ENCODE peak calls at places on chromosomes 12 and 14, in nine cellular contexts. H, Z, G, W, L, V, R, N and M are unnamed samples.

GRCh38 chr12:2891240-2892053 is 756 bp downstream of the TULP3 start:
- DNase-seq in N (no peak), Z (peak), H (no peak), G (peak), L (no peak), W (peak), V (peak), R (no peak), M (no peak)

GRCh38 chr12:116299064-116299463 is 21.6 kb upstream of the MED13L start:
- DNase-seq in Z (no peak), G (peak), H (no peak), V (no peak), L (peak), N (no peak), W (no peak), R (no peak), M (no peak)

GRCh38 chr12:28770329-28770728 is 378.7 kb upstream of the FAR2 start:
- DNase-seq in V (no peak), N (no peak), Z (no peak), G (no peak), L (no peak), H (no peak), R (no peak), W (no peak), M (no peak)

GRCh38 chr14:100722367-100722766 is 4.3 kb upstream of the DLK1 start:
- DNase-seq in V (no peak), W (no peak), G (no peak), L (no peak), Z (no peak), H (no peak), R (no peak), N (no peak), M (no peak)

GRCh38 chr12:105637470-105637869 is 307.0 kb downstream of the C12orf75 start:
- DNase-seq in L (no peak), H (no peak), R (no peak), G (no peak), W (no peak), V (no peak), Z (no peak), N (no peak), M (no peak)

GRCh38 chr12:13094349-13094748 is 9.1 kb downstream of the GSG1 start:
- DNase-seq in V (no peak), W (no peak), N (no peak), G (no peak), Z (peak), R (no peak), L (peak), H (no peak), M (no peak)

GRCh38 chr12:98698603-98699463 is 53.7 kb downstream of the APAF1 start:
- DNase-seq in R (peak), N (peak), W (no peak), G (no peak), V (peak), H (no peak), Z (peak), L (peak), M (peak)

GRCh38 chr14:93962701-93963601 is 13.4 kb downstream of the ASB2 start:
- DNase-seq in N (no peak), W (peak), H (no peak), V (no peak), L (peak), G (no peak), R (peak), Z (no peak), M (no peak)

GRCh38 chr12:115147916-115148315 is 463.9 kb upstream of the TBX3 start:
- DNase-seq in L (no peak), W (no peak), Z (no peak), G (no peak), R (no peak), V (no peak), H (no peak), N (no peak), M (no peak)

GRCh38 chr14:29601559-29602109 is 326.0 kb downstream of the PRKD1 start:
- DNase-seq in V (no peak), Z (peak), R (no peak), N (no peak), W (no peak), L (no peak), H (no peak), G (no peak), M (no peak)

GRCh38 chr14:105498430-105499255 is 7.6 kb downstream of the TEDC1 start:
- DNase-seq in R (no peak), G (no peak), V (no peak), Z (no peak), L (no peak), W (no peak), H (no peak), N (no peak), M (no peak)

GRCh38 chr14:24258119-24258518 is 4.9 kb downstream of the TGM1 start:
- DNase-seq in V (no peak), N (no peak), Z (no peak), R (no peak), W (no peak), H (no peak), L (no peak), G (no peak), M (no peak)

GRCh38 chr12:22255097-22255496 is 79.4 kb downstream of the ST8SIA1 start:
- DNase-seq in W (peak), V (peak), H (no peak), Z (no peak), L (no peak), R (no peak), N (no peak), G (no peak), M (no peak)

GRCh38 chr14:51616256-51616655 is 35.5 kb upstream of the FRMD6 start:
- DNase-seq in N (no peak), H (no peak), R (no peak), L (no peak), Z (no peak), V (no peak), W (no peak), G (no peak), M (no peak)

GRCh38 chr12:94832780-94833760 is 170.4 kb downstream of the NDUFA12 start:
- DNase-seq in W (peak), R (no peak), L (no peak), G (no peak), V (no peak), Z (peak), N (no peak), H (no peak), M (peak)

GRCh38 chr12:100127766-100128508 is 14.7 kb downstream of the BLTP3B start:
- DNase-seq in G (no peak), W (no peak), Z (peak), N (peak), V (peak), H (no peak), R (no peak), L (peak), M (no peak)

GRCh38 chr12:60281522-60281921 is 685.7 kb downstream of the SLC16A7 start:
- DNase-seq in G (no peak), R (no peak), W (no peak), L (no peak), H (no peak), V (no peak), Z (no peak), N (no peak), M (no peak)

GRCh38 chr14:73241481-73242165 is 4.3 kb downstream of the PAPLN start:
- DNase-seq in W (no peak), N (no peak), Z (no peak), V (no peak), H (no peak), R (no peak), L (peak), G (no peak), M (no peak)

GRCh38 chr14:100841445-100842403 is 15.8 kb downstream of the MEG3 start:
- DNase-seq in H (no peak), R (no peak), W (no peak), L (no peak), N (no peak), V (no peak), G (peak), Z (no peak), M (no peak)